ENCODE peak calls at places on chromosomes 2 and 18, in ten cellular contexts. I is activated T-cell treated with anti-CD3 and anti-CD28 coated beads for 1 hour, Q is left ventricle myocardium inferior, U is HFFc6, Z is esophagus squamous epithelium, E is endothelial cell, N is NCI-H1105, A is AG20443, O is RCC 7860, D is T follicular helper cell. P is an unnamed sample.
A peak's percentile ranks its signal among the peaks of the same experiment; 100 is the strongest.

GRCh38 chr2:8511868-8512612 is 169.8 kb upstream of the ID2 start:
- DNase-seq in I (no peak), Q (no peak), U (peak; percentile 68), Z (no peak), E (no peak), N (no peak), A (peak; percentile 90), O (peak; percentile 69), D (no peak), P (peak; percentile 23)

GRCh38 chr2:110718990-110719389 is 13.4 kb upstream of the ACOXL start:
- DNase-seq in I (no peak), Q (no peak), U (no peak), Z (no peak), E (no peak), N (no peak), A (no peak), O (no peak), D (no peak), P (no peak)

GRCh38 chr2:156702520-156702919 is 266.3 kb downstream of the GPD2 start:
- DNase-seq in I (no peak), Q (no peak), U (no peak), Z (no peak), E (no peak), N (no peak), A (no peak), O (no peak), D (no peak), P (no peak)

GRCh38 chr18:79856119-79857080 is 58.7 kb downstream of the KCNG2 start:
- DNase-seq in I (no peak), Q (no peak), U (no peak), Z (no peak), E (peak; percentile 44), N (no peak), A (peak; percentile 58), O (no peak), D (no peak), P (peak; percentile 40)

GRCh38 chr18:12921178-12921577 is 26.6 kb upstream of the SEH1L start:
- DNase-seq in I (no peak), Q (no peak), U (no peak), Z (no peak), E (no peak), N (no peak), A (no peak), O (no peak), D (no peak), P (no peak)

GRCh38 chr2:142841788-142842187 is 35.7 kb upstream of the KYNU start:
- DNase-seq in I (no peak), Q (no peak), U (no peak), Z (no peak), E (no peak), N (no peak), A (no peak), O (no peak), D (no peak), P (no peak)

GRCh38 chr2:98623657-98624056 is 15.3 kb downstream of the UNC50 start:
- DNase-seq in I (no peak), Q (peak; percentile 48), U (no peak), Z (no peak), E (no peak), N (no peak), A (peak; percentile 11), O (peak; percentile 31), D (no peak), P (no peak)

GRCh38 chr2:196181484-196181883 is 10.1 kb upstream of the STK17B start:
- DNase-seq in I (no peak), Q (no peak), U (no peak), Z (no peak), E (no peak), N (peak; percentile 1), A (no peak), O (no peak), D (no peak), P (no peak)

GRCh38 chr2:34161546-34161945 is 562.4 kb upstream of the FAM98A start:
- DNase-seq in I (no peak), Q (no peak), U (no peak), Z (no peak), E (no peak), N (no peak), A (no peak), O (peak; percentile 35), D (no peak), P (no peak)

GRCh38 chr2:38039111-38039510 is 36.8 kb downstream of the CYP1B1 start:
- DNase-seq in I (no peak), Q (no peak), U (no peak), Z (no peak), E (no peak), N (no peak), A (peak; percentile 49), O (no peak), D (no peak), P (peak; percentile 6)

GRCh38 chr2:239164281-239164871 is 236.4 kb downstream of the HDAC4 start:
- DNase-seq in I (no peak), Q (peak; percentile 4), U (no peak), Z (no peak), E (no peak), N (no peak), A (no peak), O (no peak), D (no peak), P (no peak)

GRCh38 chr2:222102746-222103349 is 195.9 kb downstream of the PAX3 start:
- DNase-seq in I (no peak), Q (no peak), U (no peak), Z (no peak), E (no peak), N (no peak), A (no peak), O (no peak), D (no peak), P (no peak)

GRCh38 chr2:102635317-102635716 is 16.0 kb downstream of the SLC9A2 start:
- DNase-seq in I (no peak), Q (no peak), U (no peak), Z (no peak), E (no peak), N (no peak), A (no peak), O (no peak), D (no peak), P (no peak)

GRCh38 chr2:196268022-196268421 is 96.6 kb upstream of the STK17B start:
- DNase-seq in I (no peak), Q (no peak), U (no peak), Z (no peak), E (no peak), N (no peak), A (no peak), O (no peak), D (no peak), P (no peak)

GRCh38 chr2:108575132-108575966 is 41.1 kb downstream of the LIMS1 start:
- DNase-seq in I (no peak), Q (no peak), U (peak; percentile 80), Z (no peak), E (no peak), N (no peak), A (peak; percentile 72), O (peak; percentile 39), D (no peak), P (no peak)

GRCh38 chr2:222364280-222364895 is 60.0 kb upstream of the SGPP2 start:
- DNase-seq in I (no peak), Q (no peak), U (no peak), Z (no peak), E (no peak), N (no peak), A (no peak), O (no peak), D (no peak), P (peak; percentile 52)

GRCh38 chr2:70732736-70733427 is 35.1 kb downstream of the ADD2 start:
- DNase-seq in I (no peak), Q (no peak), U (no peak), Z (no peak), E (no peak), N (no peak), A (no peak), O (no peak), D (no peak), P (no peak)

GRCh38 chr2:27772804-27773203 is 1.3 kb downstream of the MRPL33 start:
- DNase-seq in I (no peak), Q (no peak), U (no peak), Z (no peak), E (no peak), N (no peak), A (no peak), O (no peak), D (no peak), P (no peak)

GRCh38 chr2:218444692-218445357 is 25.9 kb downstream of the VIL1 start:
- DNase-seq in I (no peak), Q (no peak), U (no peak), Z (no peak), E (no peak), N (no peak), A (no peak), O (no peak), D (no peak), P (no peak)

GRCh38 chr2:164651361-164651760 is 30.1 kb upstream of the GRB14 start:
- DNase-seq in I (no peak), Q (no peak), U (no peak), Z (no peak), E (no peak), N (no peak), A (no peak), O (no peak), D (no peak), P (peak; percentile 98)

GRCh38 chr2:174124171-174124570 is 124.2 kb downstream of the OLA1 start:
- DNase-seq in I (no peak), Q (no peak), U (no peak), Z (no peak), E (no peak), N (no peak), A (no peak), O (no peak), D (no peak), P (no peak)

GRCh38 chr18:3653263-3653858 is 203.4 kb downstream of the TGIF1 start:
- DNase-seq in I (no peak), Q (no peak), U (no peak), Z (no peak), E (no peak), N (no peak), A (no peak), O (no peak), D (no peak), P (no peak)

GRCh38 chr18:78875268-78875997 is 104.2 kb upstream of the SALL3 start:
- DNase-seq in I (peak; percentile 5), Q (no peak), U (no peak), Z (no peak), E (no peak), N (peak; percentile 24), A (no peak), O (peak; percentile 8), D (no peak), P (peak; percentile 14)

GRCh38 chr18:58541789-58542425 is 87.0 kb downstream of the ALPK2 start:
- DNase-seq in I (no peak), Q (no peak), U (peak; percentile 97), Z (no peak), E (no peak), N (no peak), A (peak; percentile 90), O (peak; percentile 99), D (peak; percentile 3), P (no peak)

GRCh38 chr18:68667121-68667520 is 47.8 kb downstream of the TMX3 start:
- DNase-seq in I (no peak), Q (no peak), U (peak; percentile 17), Z (no peak), E (no peak), N (no peak), A (no peak), O (no peak), D (no peak), P (no peak)

GRCh38 chr18:57094199-57094598 is 52.7 kb upstream of the BOD1L2 start:
- DNase-seq in I (no peak), Q (no peak), U (no peak), Z (no peak), E (no peak), N (no peak), A (no peak), O (no peak), D (no peak), P (no peak)

P was measured in foreskin melanocyte.